ENCODE peak calls at places on chromosomes 11 and 22, in seven cellular contexts. W is mesenchymal stem cell, R is IMR-90, O is trophoblast cell, Z is H9, Q is H1, V is neuronal stem cell. H is an unnamed sample.

GRCh38 chr11:2797181-2797711 is 88.3 kb downstream of the CDKN1C start:
- DNase-seq in W (no peak), R (no peak), Z (peak; percentile 28), O (no peak), Q (peak; percentile 47), V (no peak), H (no peak)

GRCh38 chr11:13368041-13368446 is 90.5 kb downstream of the BMAL1 start:
- DNase-seq in V (no peak), R (peak; percentile 55), Z (no peak), W (no peak), O (peak; percentile 39), Q (no peak), H (no peak)

GRCh38 chr11:67483901-67484665 is 1.3 kb downstream of the AIP start:
- DNase-seq in V (no peak), O (no peak), W (no peak), Z (no peak), Q (no peak), R (no peak), H (no peak)

GRCh38 chr22:32469799-32470212 is 4.8 kb upstream of the FBXO7 start:
- DNase-seq in R (peak; percentile 84), Z (no peak), V (no peak), O (peak; percentile 14), Q (no peak), W (peak; percentile 91), H (peak; percentile 45)

GRCh38 chr11:57338152-57338551 is at the start of gene P2RX3:
- DNase-seq in Z (no peak), Q (no peak), V (no peak), W (no peak), O (no peak), R (no peak), H (no peak)

GRCh38 chr22:41092023-41092817 is at the start of gene EP300:
- DNase-seq in O (peak; percentile 42), R (peak; percentile 68), V (peak; percentile 64), Z (peak; percentile 62), Q (peak; percentile 72), W (peak; percentile 83), H (peak; percentile 90)

GRCh38 chr22:35369996-35370395 is 10.9 kb upstream of the HMOX1 start:
- DNase-seq in Q (no peak), W (no peak), Z (no peak), O (no peak), V (no peak), R (no peak), H (no peak)

GRCh38 chr11:68312780-68313573 is 586 bp downstream of the LRP5 start:
- DNase-seq in O (no peak), R (no peak), Z (no peak), W (peak; percentile 28), Q (no peak), V (no peak), H (no peak)

GRCh38 chr11:36328956-36329673 is 33.0 kb downstream of the PRR5L start:
- DNase-seq in R (no peak), Z (no peak), W (no peak), O (no peak), Q (no peak), V (no peak), H (no peak)

GRCh38 chr22:37485714-37486223 is 415 bp downstream of the MFNG start:
- DNase-seq in R (no peak), Z (no peak), W (no peak), Q (no peak), O (no peak), V (no peak), H (no peak)

GRCh38 chr11:69682221-69682620 is 7.1 kb upstream of the LTO1 start:
- DNase-seq in O (no peak), Q (no peak), W (no peak), V (no peak), R (no peak), Z (no peak), H (no peak)

GRCh38 chr11:115990004-115990447 is 485.8 kb upstream of the CADM1 start:
- DNase-seq in V (no peak), Z (peak; percentile 76), Q (peak; percentile 90), R (no peak), W (no peak), O (no peak), H (peak; percentile 61)

GRCh38 chr22:30561402-30562154 is 12.9 kb downstream of the GAL3ST1 start:
- DNase-seq in R (no peak), Q (no peak), O (no peak), Z (peak; percentile 66), W (no peak), V (no peak), H (peak; percentile 92)
- H2BK5ac ChIP-seq in R (no peak overlapping the region), Q (peak overlapping the region; percentile 71), O (no peak overlapping the region), Z (no peak overlapping the region), W (peak overlapping the region; percentile 47), V (no peak overlapping the region), H (peak overlapping the region; percentile 77)

GRCh38 chr11:78082146-78082545 is 2.5 kb upstream of the NDUFC2 start:
- DNase-seq in V (no peak), R (no peak), Q (no peak), O (no peak), Z (no peak), W (no peak), H (no peak)

GRCh38 chr11:78080084-78080817 is 589 bp upstream of the NDUFC2 start:
- DNase-seq in Q (no peak), R (no peak), O (no peak), V (no peak), W (no peak), Z (no peak), H (no peak)

GRCh38 chr11:78079232-78080083 is at the start of gene NDUFC2:
- DNase-seq in V (peak; percentile 64), R (peak; percentile 85), Q (peak; percentile 83), W (peak; percentile 85), O (peak; percentile 59), Z (peak; percentile 70), H (peak; percentile 79)

GRCh38 chr11:78081583-78081982 is 1.9 kb upstream of the NDUFC2 start:
- DNase-seq in O (no peak), W (no peak), Q (no peak), Z (no peak), V (no peak), R (no peak), H (no peak)

DNA sequence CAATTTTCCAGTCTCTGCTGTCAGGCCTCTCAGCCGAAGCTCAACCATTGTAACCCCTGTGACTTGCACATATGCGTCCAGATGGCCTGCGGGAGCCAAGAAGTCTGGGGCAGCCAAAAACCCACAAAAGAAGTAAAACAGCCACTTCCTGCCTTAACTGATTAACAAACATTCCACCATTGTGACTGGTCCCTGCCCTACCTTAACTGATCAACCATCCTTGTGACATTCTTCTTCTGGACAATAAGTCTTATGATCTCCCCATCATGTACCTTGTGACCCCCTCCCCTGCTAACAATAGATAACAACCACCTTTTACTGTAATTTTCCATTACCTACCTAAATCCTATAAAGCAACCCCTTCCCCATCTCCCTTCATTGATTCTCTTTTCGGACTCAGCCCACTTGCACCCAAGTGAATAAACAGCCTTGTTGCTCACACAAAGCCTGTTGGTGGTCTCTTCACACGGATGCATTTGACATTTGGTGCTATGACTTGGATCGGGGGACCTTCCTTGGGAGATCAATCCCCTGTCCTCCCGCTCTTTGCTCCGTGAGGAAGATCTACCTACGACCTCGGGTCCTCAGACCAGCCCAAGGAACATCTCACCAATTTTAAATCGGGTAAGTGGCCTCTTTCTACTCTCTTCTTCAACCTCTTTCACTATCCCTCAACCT is 1.3 kb upstream of the NDUFC2 start:
- DNase-seq in Q (no peak), Z (no peak), W (peak; percentile 69), R (peak; percentile 73), O (no peak), V (no peak), H (peak; percentile 52)
- H2AK5ac ChIP-seq in Q (no peak overlapping the region), Z (no peak overlapping the region), W (no peak overlapping the region), R (peak overlapping the region; percentile 39), O (peak overlapping the region; percentile 89), V (no peak overlapping the region), H (no peak overlapping the region)

GRCh38 chr11:59941091-59941490 is 2.9 kb downstream of the OOSP1 start:
- DNase-seq in R (no peak), Q (no peak), W (no peak), Z (no peak), V (no peak), O (no peak), H (no peak)
- H2BK120ac ChIP-seq in R (no peak overlapping the region), Q (no peak overlapping the region), W (no peak overlapping the region), Z (no peak overlapping the region), V (no peak overlapping the region), O (no peak overlapping the region), H (no peak overlapping the region)

DNA sequence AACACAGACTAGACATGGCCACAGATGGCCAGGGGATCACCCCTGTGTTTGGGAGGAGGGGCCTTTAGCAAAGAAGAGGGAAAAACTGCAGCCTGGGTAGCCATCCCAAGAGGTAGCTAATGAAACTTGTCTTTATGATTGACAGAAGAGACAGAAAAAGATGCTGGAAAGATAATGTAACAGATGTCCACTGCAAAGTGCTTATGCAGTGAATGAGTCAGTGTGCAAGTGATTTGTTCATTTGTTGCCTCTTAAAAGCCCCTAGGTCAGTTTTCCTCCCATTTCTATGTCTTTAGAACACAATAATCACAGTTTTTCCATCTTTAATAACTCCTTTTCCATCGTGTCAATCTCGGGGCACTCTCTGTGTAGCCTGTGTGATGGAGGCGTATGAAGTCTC is 57.2 kb downstream of the INSC start:
- DNase-seq in W (no peak), Q (no peak), V (no peak), R (no peak), O (no peak), Z (no peak), H (no peak)
- H2BK5ac ChIP-seq in W (no peak overlapping the region), Q (no peak overlapping the region), V (no peak overlapping the region), R (no peak overlapping the region), O (no peak overlapping the region), Z (no peak overlapping the region), H (no peak overlapping the region)

DNA sequence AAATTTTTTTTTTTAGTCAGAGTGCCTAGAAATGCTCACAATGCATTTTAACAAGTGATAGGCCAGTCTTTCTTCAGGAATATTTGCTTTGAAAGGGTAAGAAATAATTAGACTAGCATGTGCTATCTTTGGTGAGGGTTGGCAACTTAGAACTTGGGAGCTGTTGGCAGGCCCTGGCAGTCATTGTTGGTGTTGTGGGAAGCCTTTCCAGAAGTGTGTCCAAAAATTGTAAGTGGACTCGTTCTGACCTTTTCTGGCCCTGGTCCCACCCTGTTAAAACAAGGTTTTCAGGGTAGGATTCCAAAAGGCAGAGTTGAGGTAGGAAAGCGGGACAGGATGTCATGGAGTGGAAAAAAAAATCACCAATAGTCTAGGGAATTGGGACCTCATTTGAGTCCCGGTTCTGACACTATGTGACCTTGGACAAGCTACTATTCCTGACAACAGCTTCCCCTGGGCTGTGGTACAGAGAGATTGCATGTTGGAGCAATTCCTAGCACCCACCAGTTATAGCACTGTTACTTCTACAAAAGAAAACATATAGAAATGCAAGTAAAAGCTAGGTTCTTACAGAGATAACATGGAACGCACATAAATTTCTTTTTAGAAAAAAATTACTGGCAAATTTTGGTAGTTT is 299.3 kb upstream of the DDI1 start:
- DNase-seq in O (no peak), Z (no peak), R (no peak), W (no peak), V (no peak), Q (no peak), H (no peak)
- H2AK5ac ChIP-seq in O (no peak overlapping the region), Z (no peak overlapping the region), R (no peak overlapping the region), W (no peak overlapping the region), V (no peak overlapping the region), Q (no peak overlapping the region), H (no peak overlapping the region)

H was measured in mesendoderm.